ENCODE peak calls at places on chromosomes 1 and 21, in seven cellular contexts. K, D, R, V, I, L and J are unnamed samples.

GRCh38 chr1:52595061-52595460 is 7.1 kb upstream of the GPX7 start:
- DNase-seq in I (no peak), V (no peak), D (no peak), K (no peak), R (no peak), L (peak), J (no peak)

GRCh38 chr1:202143768-202144509 is 598 bp downstream of the ARL8A start:
- DNase-seq in K (peak), V (no peak), R (peak), L (peak), D (no peak), I (no peak), J (peak)

GRCh38 chr1:54545916-54546635 is 2.0 kb upstream of the ACOT11 start:
- DNase-seq in K (no peak), V (no peak), I (no peak), D (no peak), L (no peak), R (no peak), J (no peak)

GRCh38 chr1:77313491-77313890 is 31.7 kb downstream of the AK5 start:
- DNase-seq in L (peak), V (no peak), K (no peak), D (no peak), R (peak), I (no peak), J (no peak)

GRCh38 chr21:34034369-34035014 is 38.9 kb upstream of the MRPS6 start:
- DNase-seq in R (peak), I (no peak), D (no peak), L (no peak), V (no peak), K (no peak), J (no peak)

GRCh38 chr1:6491480-6491962 is at the start of gene PLEKHG5:
- DNase-seq in I (no peak), D (no peak), L (peak), R (no peak), V (no peak), K (no peak), J (no peak)

GRCh38 chr1:156608036-156608674 is 6.9 kb upstream of the GPATCH4 start:
- DNase-seq in D (no peak), V (peak), I (no peak), L (peak), K (peak), R (peak), J (no peak)

GRCh38 chr1:59431566-59432294 is 134.8 kb downstream of the FGGY start:
- DNase-seq in K (no peak), I (no peak), R (no peak), V (no peak), D (no peak), L (no peak), J (no peak)

GRCh38 chr21:35882791-35883240 is 177.5 kb downstream of the SETD4 start:
- DNase-seq in L (no peak), V (no peak), D (no peak), I (no peak), K (no peak), R (peak), J (no peak)

GRCh38 chr1:213934642-213935041 is 53.1 kb upstream of the PROX1 start:
- DNase-seq in I (no peak), D (no peak), L (no peak), R (no peak), V (peak), K (no peak), J (no peak)

GRCh38 chr1:105399718-105400117 is 1650.0 kb downstream of the AMY1C start:
- DNase-seq in L (no peak), K (no peak), I (no peak), D (no peak), R (no peak), V (no peak), J (no peak)

DNA sequence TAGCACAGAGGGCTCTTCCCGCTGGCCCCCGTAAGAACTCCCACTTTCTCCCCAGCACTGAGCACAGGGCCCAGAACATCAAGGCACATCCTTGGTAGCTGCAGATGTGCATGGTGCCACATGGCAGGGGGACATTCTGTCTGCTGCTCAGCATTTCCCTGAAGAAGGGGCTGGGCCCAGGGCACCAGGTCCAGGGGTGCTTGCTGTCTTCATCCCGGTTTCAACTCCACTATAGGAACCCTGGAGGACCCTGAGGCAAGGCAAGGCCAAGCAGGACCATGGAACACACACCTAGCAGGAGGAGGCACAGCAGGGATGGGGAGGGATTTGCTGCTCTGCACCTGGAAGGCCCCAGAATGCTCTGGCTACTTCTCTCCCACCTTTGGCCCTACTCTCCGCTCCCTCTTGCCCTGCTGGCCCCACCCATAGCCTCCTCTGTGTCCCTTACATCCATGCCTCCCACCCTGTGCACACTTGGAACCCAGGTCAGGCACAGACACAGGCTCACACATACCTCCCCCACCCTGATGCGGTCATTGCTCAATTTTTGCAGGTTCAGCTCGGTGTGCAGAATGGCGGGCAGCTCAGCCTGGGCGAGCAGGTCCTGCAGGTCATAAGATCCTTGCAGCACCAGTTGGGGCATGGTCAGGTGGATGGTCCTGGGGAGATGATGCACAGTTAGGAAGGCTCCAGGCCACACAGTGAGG is 10.1 kb downstream of the AGT start:
- DNase-seq in L (no peak), K (no peak), V (no peak), R (no peak), D (no peak), I (no peak), J (no peak)
- TF ChIP-seq POLR2AphosphoS5 in L (no peak), K (no peak), V (no peak), R (no peak), D (no peak), I (no peak), J (no peak)

GRCh38 chr1:32231843-32232432 is 9.7 kb downstream of the EIF3I start:
- DNase-seq in V (no peak), R (no peak), D (no peak), K (no peak), L (no peak), I (no peak), J (no peak)
- TF ChIP-seq POLR2AphosphoS5 in V (no peak), R (no peak), D (peak), K (no peak), L (no peak), I (no peak), J (peak)

GRCh38 chr21:43712268-43712942 is 6.5 kb upstream of the PDXK start:
- DNase-seq in D (no peak), L (no peak), I (no peak), K (no peak), V (peak), R (no peak), J (no peak)
- TF ChIP-seq POLR2AphosphoS5 in D (peak), L (no peak), I (no peak), K (no peak), V (peak), R (no peak), J (no peak)

GRCh38 chr1:21537511-21537931 is 28.3 kb downstream of the ALPL start:
- DNase-seq in L (no peak), D (no peak), R (peak), K (no peak), V (no peak), I (no peak), J (no peak)
- TF ChIP-seq POLR2AphosphoS5 in L (no peak), D (no peak), R (no peak), K (no peak), V (no peak), I (no peak), J (no peak)

DNA sequence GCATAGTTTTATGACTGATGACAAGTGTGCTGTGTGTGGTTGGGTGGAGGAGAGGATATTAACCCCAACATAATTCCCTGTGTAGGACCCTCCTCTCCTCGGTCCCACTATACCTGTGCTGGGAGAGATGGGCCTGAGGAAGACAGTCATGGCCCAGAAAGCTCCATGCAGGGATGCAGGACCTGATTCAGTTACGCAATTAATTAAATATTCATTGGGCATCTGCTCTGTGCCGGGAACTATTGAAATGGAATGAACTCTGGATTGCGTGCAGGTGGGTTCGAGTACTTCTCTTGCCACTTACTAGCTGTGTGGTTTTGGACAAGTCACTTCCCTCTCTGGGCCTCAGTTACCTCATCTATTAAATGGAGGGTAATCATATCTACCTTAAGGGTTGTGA is 74.6 kb downstream of the CD247 start:
- DNase-seq in D (no peak), R (no peak), I (peak), K (no peak), L (no peak), V (no peak), J (no peak)
- TF ChIP-seq POLR2AphosphoS5 in D (no peak), R (no peak), I (no peak), K (no peak), L (no peak), V (no peak), J (no peak)

GRCh38 chr1:98660941-98661543 is 479 bp upstream of the SNX7 start:
- DNase-seq in K (no peak), L (no peak), V (no peak), I (no peak), D (no peak), R (no peak), J (no peak)
- TF ChIP-seq POLR2AphosphoS5 in K (peak), L (no peak), V (no peak), I (peak), D (peak), R (peak), J (no peak)

GRCh38 chr1:8874230-8875201 is 4.0 kb downstream of the ENO1 start:
- DNase-seq in R (no peak), K (no peak), D (no peak), I (no peak), L (no peak), V (no peak), J (no peak)
- TF ChIP-seq POLR2AphosphoS5 in R (no peak), K (no peak), D (peak), I (no peak), L (no peak), V (no peak), J (peak)

GRCh38 chr21:20031807-20032206 is 966.4 kb upstream of the NCAM2 start:
- DNase-seq in D (no peak), K (no peak), L (no peak), V (no peak), R (no peak), I (no peak), J (no peak)
- TF ChIP-seq POLR2AphosphoS5 in D (no peak), K (no peak), L (no peak), V (no peak), R (no peak), I (no peak), J (no peak)

GRCh38 chr1:1281533-1282321 is 1.5 kb downstream of the SCNN1D start:
- DNase-seq in L (peak), I (no peak), D (no peak), R (no peak), K (peak), V (peak), J (no peak)
- TF ChIP-seq POLR2AphosphoS5 in L (peak), I (peak), D (no peak), R (no peak), K (no peak), V (peak), J (no peak)